ENCODE peak calls at places on chromosome 2, in nine cellular contexts. P is astrocyte of the spinal cord; F is NCI-H2171; Z is stimulated activated naive CD4-positive, alpha-beta T cell; H is fibroblast of mammary gland; Y is epithelial cell of prostate; A is HT1080; N is smooth muscle cell of the brain vasculature; C is activated naive CD4-positive, alpha-beta T cell. I is an unnamed sample.

GRCh38 chr2:45131587-45131986 is 122.3 kb upstream of the SIX2 start:
- DNase-seq in A (peak; percentile 92), N (no peak), P (peak; percentile 79), C (no peak), F (no peak), H (peak; percentile 54), Y (no peak), Z (no peak), I (no peak)

GRCh38 chr2:26649322-26649721 is 8.2 kb upstream of the CIB4 start:
- DNase-seq in H (no peak), N (no peak), Y (no peak), C (no peak), P (no peak), A (no peak), F (peak; percentile 92), Z (no peak), I (no peak)

GRCh38 chr2:144014108-144014507 is 505.8 kb downstream of the ZEB2 start:
- DNase-seq in Y (no peak), C (no peak), Z (no peak), H (peak; percentile 49), F (no peak), P (peak; percentile 3), N (no peak), A (no peak), I (no peak)

GRCh38 chr2:31193066-31193396 is 24.3 kb downstream of the CAPN14 start:
- DNase-seq in H (no peak), A (no peak), C (no peak), F (no peak), P (no peak), N (no peak), Y (no peak), Z (no peak), I (no peak)

GRCh38 chr2:102065675-102066252 is 74.0 kb downstream of the IL1R2 start:
- DNase-seq in N (no peak), C (no peak), Y (peak; percentile 24), P (peak; percentile 89), A (peak; percentile 93), Z (no peak), F (no peak), H (peak; percentile 93), I (no peak)

GRCh38 chr2:27322766-27323591 is at the start of gene MPV17:
- DNase-seq in Y (peak; percentile 74), A (peak; percentile 90), H (peak; percentile 90), F (peak; percentile 93), N (peak; percentile 72), C (peak; percentile 79), P (peak; percentile 91), Z (peak; percentile 74), I (peak; percentile 59)

GRCh38 chr2:134367915-134368911 is 114.3 kb downstream of the MGAT5 start:
- DNase-seq in N (no peak), Z (no peak), F (peak; percentile 32), H (no peak), C (no peak), P (peak; percentile 88), A (peak; percentile 82), Y (no peak), I (no peak)

GRCh38 chr2:238315031-238315595 is 5.2 kb upstream of the TRAF3IP1 start:
- DNase-seq in N (no peak), H (no peak), Z (no peak), A (no peak), C (no peak), Y (no peak), P (no peak), F (no peak), I (no peak)

GRCh38 chr2:64457518-64457917 is 3.6 kb downstream of the LGALSL start:
- DNase-seq in C (no peak), Y (no peak), N (no peak), Z (no peak), F (no peak), A (no peak), H (no peak), P (no peak), I (no peak)

GRCh38 chr2:60882971-60883753 is 1.8 kb downstream of the REL start:
- DNase-seq in P (peak; percentile 26), A (peak; percentile 11), Y (no peak), C (no peak), F (no peak), N (no peak), Z (no peak), H (peak; percentile 22), I (no peak)